ENCODE peak calls at places on chromosomes 1 and 21, in nine cellular contexts. O is cardiac muscle cell; E is upper lobe of right lung; S is CD8-positive, alpha-beta T cell; P is tibial nerve; D is aorta; Q is Peyer's patch; R is ascending aorta; Z is lower lobe of right lung. B is an unnamed sample. For H3K36me3, the result is how much of the 10 kb centered on the place peaks cover.

GRCh38 chr1:93448983-93449805 is 1.3 kb downstream of the FNBP1L start:
- DNase-seq in O (peak), S (no peak), E (peak), P (no peak), Z (no peak), D (no peak), R (no peak), Q (peak), B (no peak)

GRCh38 chr1:44724408-44725308 is 6.3 kb downstream of the RNU5D-1 start:
- DNase-seq in S (no peak), R (no peak), E (peak), O (no peak), D (no peak), Z (no peak), P (no peak), Q (no peak), B (no peak)

GRCh38 chr1:163055531-163055930 is 13.6 kb upstream of the RGS4 start:
- DNase-seq in E (no peak), O (no peak), Q (no peak), Z (no peak), P (no peak), D (no peak), S (no peak), R (no peak), B (no peak)

GRCh38 chr1:3903141-3904005 is 3.3 kb upstream of the C1orf174 start:
- DNase-seq in S (no peak), R (no peak), O (no peak), P (no peak), D (peak), Z (peak), E (peak), Q (no peak), B (no peak)

GRCh38 chr1:10693497-10694273 is 102.8 kb downstream of the CASZ1 start:
- DNase-seq in Z (peak), E (peak), O (peak), S (peak), P (no peak), Q (peak), R (no peak), D (peak), B (peak)

GRCh38 chr1:6262570-6263420 is 1.9 kb upstream of the GPR153 start:
- DNase-seq in P (no peak), R (no peak), D (no peak), Z (no peak), E (no peak), O (no peak), S (no peak), Q (no peak), B (no peak)

GRCh38 chr1:6347641-6348487 is 45.7 kb downstream of the ACOT7 start:
- DNase-seq in D (no peak), Q (peak), Z (no peak), E (no peak), S (peak), O (peak), P (no peak), R (no peak), B (peak)

GRCh38 chr1:238954865-238955264 is 431.5 kb upstream of the CHRM3 start:
- DNase-seq in S (no peak), Q (no peak), D (no peak), P (no peak), Z (no peak), O (no peak), E (no peak), R (no peak), B (no peak)

GRCh38 chr1:208174200-208174599 is 70.0 kb downstream of the PLXNA2 start:
- DNase-seq in R (no peak), D (no peak), P (no peak), E (no peak), Z (no peak), O (no peak), S (no peak), Q (no peak), B (no peak)

GRCh38 chr1:20481158-20481617 is 4.8 kb downstream of the CAMK2N1 start:
- DNase-seq in Z (no peak), P (no peak), D (no peak), Q (no peak), S (no peak), O (no peak), E (peak), R (no peak), B (no peak)

GRCh38 chr1:231091415-231091814 is 51.4 kb upstream of the FAM89A start:
- DNase-seq in P (no peak), O (no peak), Z (no peak), D (no peak), Q (no peak), R (no peak), S (no peak), E (no peak), B (no peak)

GRCh38 chr1:162619076-162619475 is 13.2 kb upstream of the DDR2 start:
- DNase-seq in Q (no peak), O (no peak), R (no peak), E (no peak), P (no peak), S (no peak), D (no peak), Z (no peak), B (no peak)

GRCh38 chr1:238648756-238649155 is 737.6 kb upstream of the CHRM3 start:
- DNase-seq in P (no peak), Z (no peak), D (no peak), S (no peak), E (no peak), Q (no peak), O (no peak), R (no peak), B (no peak)

GRCh38 chr1:66316464-66317155 is 217.3 kb upstream of the SGIP1 start:
- DNase-seq in Z (no peak), P (no peak), R (no peak), Q (no peak), O (no peak), S (no peak), E (no peak), D (no peak), B (no peak)

GRCh38 chr1:185786524-185786923 is 52.3 kb downstream of the HMCN1 start:
- DNase-seq in O (no peak), S (no peak), E (no peak), Q (no peak), D (no peak), R (no peak), Z (no peak), P (no peak), B (no peak)

GRCh38 chr1:86380257-86380861 is 15.8 kb downstream of the ODF2L start:
- DNase-seq in Z (no peak), D (no peak), O (peak), S (no peak), P (no peak), E (no peak), Q (no peak), R (no peak), B (no peak)

GRCh38 chr1:38671221-38671620 is 188.4 kb downstream of the RRAGC start:
- DNase-seq in Q (no peak), Z (no peak), R (no peak), S (no peak), P (no peak), E (no peak), D (no peak), O (no peak), B (no peak)

GRCh38 chr1:95042286-95042685 is 30.5 kb downstream of the ALG14 start:
- DNase-seq in Q (no peak), R (no peak), P (peak), D (no peak), O (no peak), E (no peak), S (no peak), Z (no peak), B (no peak)

GRCh38 chr1:48878191-48878940 is 101.7 kb upstream of the BEND5 start:
- DNase-seq in Z (no peak), D (no peak), S (no peak), R (no peak), Q (no peak), P (no peak), E (no peak), O (no peak), B (no peak)

GRCh38 chr1:151976015-151976343 is 17.7 kb downstream of the S100A10 start:
- DNase-seq in E (no peak), Z (no peak), O (no peak), P (no peak), Q (no peak), S (no peak), D (no peak), R (no peak), B (no peak)

DNA sequence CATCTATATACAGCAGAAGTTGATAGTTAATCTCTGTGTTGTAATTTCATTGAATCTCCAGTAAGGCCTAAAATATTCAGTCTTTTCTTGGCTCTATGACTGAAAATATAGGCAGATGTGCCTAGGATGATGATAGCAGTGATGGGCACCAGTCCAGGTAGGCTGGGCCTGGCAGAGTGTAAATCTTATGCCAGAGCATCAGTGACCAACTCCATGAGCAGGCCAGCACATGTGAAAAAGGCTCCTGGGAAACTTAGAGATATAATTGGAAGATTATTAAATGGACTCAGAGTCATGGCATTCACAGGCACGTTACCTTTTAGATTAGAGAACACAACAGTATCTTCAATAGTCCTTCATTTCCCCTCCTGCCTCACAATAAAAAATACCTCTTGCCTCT is 20.7 kb upstream of the CYYR1 start:
- DNase-seq in P (no peak), Q (no peak), Z (no peak), R (no peak), S (no peak), D (no peak), O (no peak), E (no peak), B (no peak)
- H3K27ac ChIP-seq in P (no peak), Q (no peak), Z (no peak), R (no peak), S (no peak), D (no peak), O (no peak), E (no peak), B (no peak)

GRCh38 chr1:1758059-1758621 is 20.1 kb downstream of the NADK start:
- DNase-seq in R (no peak), E (peak), Q (peak), Z (peak), P (no peak), S (no peak), O (no peak), D (no peak), B (no peak)
- H3K36me3 ChIP-seq in R (half or more), E (half or more), Q (half or more), Z (half or more), P (under half), S (under half), O (under half), D (under half), B (under half)

DNA sequence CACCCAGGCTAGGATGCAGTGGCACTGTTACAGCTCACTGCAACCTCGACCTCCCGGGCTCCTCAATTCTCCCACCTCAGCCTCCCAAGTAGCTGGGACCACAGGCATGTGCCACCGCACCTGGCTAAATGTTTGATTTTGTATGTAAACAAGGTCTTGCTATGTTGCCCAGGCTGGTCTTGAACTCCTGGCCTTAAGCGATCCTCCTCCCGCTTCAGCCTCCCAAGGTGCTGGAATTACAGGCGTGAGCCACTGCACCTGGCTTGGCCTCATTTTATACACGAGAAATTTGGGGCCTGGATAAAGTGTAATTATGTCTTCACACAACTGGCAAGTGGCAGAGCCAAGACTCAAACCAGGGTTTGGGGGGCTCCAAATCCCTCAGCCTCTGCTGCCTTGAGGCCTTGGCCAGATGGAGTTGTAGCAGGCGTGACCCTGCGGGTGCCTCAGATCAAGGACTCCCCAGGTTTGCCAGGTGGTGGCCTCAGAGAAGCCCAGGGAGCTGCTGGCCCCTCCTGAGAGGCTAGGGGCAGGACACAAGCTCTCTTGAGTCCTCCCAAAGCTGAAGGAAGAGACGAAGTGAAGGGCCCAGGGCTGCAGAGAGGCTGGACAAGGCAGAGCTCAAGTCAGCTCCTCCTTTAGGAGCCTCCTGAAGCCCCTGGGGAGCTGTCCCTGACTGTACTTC is 61.7 kb downstream of the MDM4 start:
- DNase-seq in D (no peak), Q (no peak), E (no peak), Z (no peak), P (no peak), O (no peak), S (no peak), R (no peak), B (no peak)
- H3K4me3 ChIP-seq in D (no peak), Q (no peak), E (no peak), Z (no peak), P (no peak), O (no peak), S (no peak), R (no peak), B (no peak)

DNA sequence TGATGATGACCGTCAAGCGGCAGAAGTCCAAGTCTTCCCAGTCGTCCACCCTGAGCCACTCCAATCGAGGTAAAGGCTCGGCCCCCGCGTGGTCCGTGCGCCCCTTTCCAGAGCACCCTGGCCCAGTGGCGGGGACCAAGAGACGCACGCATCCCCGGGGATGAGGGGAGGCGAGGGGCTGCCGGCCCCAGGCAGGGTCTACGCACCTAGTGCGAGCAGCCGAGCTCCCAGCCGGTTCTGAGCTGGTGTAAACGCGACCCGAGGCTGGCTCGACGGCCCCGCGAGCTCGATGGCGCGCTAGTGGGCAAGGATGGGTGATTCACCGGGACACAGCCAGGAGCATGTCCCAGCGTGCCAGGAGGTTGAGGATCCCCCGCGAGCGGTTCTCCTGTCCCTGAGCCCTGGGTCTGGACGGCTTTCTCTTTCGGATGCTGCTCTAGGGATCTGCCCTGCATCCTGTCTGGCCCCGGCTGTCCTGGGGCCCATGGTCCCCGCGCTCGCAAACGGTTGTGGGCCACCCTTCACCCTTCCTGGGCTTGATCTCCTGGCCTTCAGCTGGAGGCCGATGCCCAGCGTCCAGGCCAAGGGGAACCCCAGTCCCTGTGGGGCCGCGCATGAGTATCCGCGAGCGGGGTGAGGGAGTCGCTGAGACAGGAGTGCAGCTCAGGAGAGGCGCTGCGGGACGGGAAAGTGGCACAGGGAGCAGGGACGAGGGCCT is 689 bp downstream of the PKP1 start:
- DNase-seq in Z (no peak), S (no peak), Q (no peak), R (no peak), D (no peak), P (no peak), E (no peak), O (no peak), B (no peak)
- H3K27ac ChIP-seq in Z (no peak), S (no peak), Q (no peak), R (no peak), D (no peak), P (no peak), E (no peak), O (no peak), B (no peak)

GRCh38 chr21:32467291-32467690 is 54.8 kb downstream of the EVA1C start:
- DNase-seq in P (no peak), R (no peak), Z (no peak), D (no peak), E (peak), O (no peak), Q (no peak), S (no peak), B (no peak)
- H3K36me3 ChIP-seq in P (under half), R (half or more), Z (half or more), D (under half), E (under half), O (under half), Q (under half), S (under half), B (under half)

GRCh38 chr1:241532864-241533263 is 686 bp downstream of the KMO start:
- DNase-seq in E (no peak), O (no peak), R (no peak), Z (no peak), D (no peak), P (no peak), S (no peak), Q (peak), B (no peak)
- H3K4me3 ChIP-seq in E (peak), O (no peak), R (peak), Z (peak), D (no peak), P (no peak), S (no peak), Q (peak), B (no peak)

DNA sequence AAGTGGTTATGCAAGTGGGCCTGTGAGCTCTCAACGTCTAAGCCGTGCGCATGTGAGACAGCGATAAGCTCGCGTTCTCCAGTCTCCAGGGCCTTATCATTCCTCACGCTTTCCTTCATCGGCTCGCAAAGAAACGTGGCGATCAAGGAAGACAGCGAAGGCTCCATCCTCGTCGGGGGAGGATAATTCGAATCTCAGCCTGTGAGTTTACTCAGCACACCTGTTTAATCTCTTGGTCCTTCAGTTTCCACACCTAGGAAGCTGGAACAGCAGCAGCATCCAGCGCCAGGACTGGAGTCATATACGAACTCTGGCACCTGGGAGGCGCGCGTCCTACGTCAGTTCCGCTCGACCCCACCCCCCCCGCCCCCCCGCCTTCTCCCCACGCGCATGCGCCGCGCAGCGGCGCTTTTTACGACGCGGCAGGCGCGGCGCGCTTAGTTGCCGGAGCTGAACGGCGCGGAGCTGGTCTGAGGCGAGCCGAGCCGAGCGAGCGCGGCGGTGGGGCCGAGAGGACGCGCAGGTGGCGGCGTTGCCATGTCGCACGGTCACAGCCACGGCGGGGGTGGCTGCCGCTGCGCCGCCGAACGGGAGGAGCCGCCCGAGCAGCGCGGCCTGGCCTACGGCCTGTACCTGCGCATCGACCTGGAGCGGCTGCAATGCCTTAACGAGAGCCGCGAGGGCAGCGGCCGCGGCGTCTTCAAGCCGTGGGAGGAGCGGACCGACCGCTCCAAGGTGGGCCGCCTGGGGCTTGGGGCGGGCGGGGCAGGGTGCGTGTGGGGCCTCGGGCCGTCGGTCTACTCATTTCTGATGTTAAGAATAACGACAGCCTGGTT is at the start of gene PITHD1:
- DNase-seq in E (peak), O (peak), P (peak), D (peak), R (no peak), Q (peak), Z (peak), S (peak), B (peak)
- H3K27ac ChIP-seq in E (peak), O (peak), P (peak), D (no peak), R (peak), Q (peak), Z (peak), S (peak), B (peak)

GRCh38 chr1:12011998-12012397 is 7.3 kb upstream of the MIIP start:
- DNase-seq in P (no peak), S (no peak), Z (no peak), R (no peak), Q (no peak), O (no peak), E (no peak), D (no peak), B (no peak)
- H3K36me3 ChIP-seq in P (under half), S (under half), Z (half or more), R (under half), Q (half or more), O (under half), E (under half), D (under half), B (under half)

B was measured in CD8-positive, alpha-beta memory T cell.